ENCODE peak calls at places on chromosome 12, in eight cellular contexts. S is SJSA1, C is esophagus muscularis mucosa, V is T-cell, A is HuH-7.5, Z is GM12892, H is IMR-90, T is astrocyte. U is an unnamed sample.

GRCh38 chr12:23221066-23221465 is 596.1 kb downstream of the ETNK1 start:
- DNase-seq in S (no peak), C (no peak), V (no peak), A (no peak), Z (no peak), H (no peak), T (no peak), U (peak; percentile 9)

GRCh38 chr12:19916982-19917381 is 451.4 kb upstream of the PDE3A start:
- DNase-seq in S (no peak), C (no peak), V (no peak), A (no peak), Z (no peak), H (no peak), T (no peak), U (no peak)

GRCh38 chr12:113863455-113863845 is 102.7 kb downstream of the RBM19 start:
- DNase-seq in S (no peak), C (no peak), V (no peak), A (no peak), Z (no peak), H (peak; percentile 59), T (no peak), U (no peak)

GRCh38 chr12:123533672-123534643 is at the start of gene RILPL1:
- DNase-seq in S (peak; percentile 67), C (no peak), V (peak; percentile 7), A (peak; percentile 57), Z (peak; percentile 61), H (peak; percentile 32), T (peak; percentile 27), U (peak; percentile 74)

GRCh38 chr12:113236539-113237354 is 15.5 kb downstream of the TPCN1 start:
- DNase-seq in S (no peak), C (no peak), V (no peak), A (no peak), Z (no peak), H (no peak), T (no peak), U (peak; percentile 2)

GRCh38 chr12:7241404-7242005 is 52.0 kb downstream of the PEX5 start:
- DNase-seq in S (no peak), C (no peak), V (no peak), A (no peak), Z (no peak), H (peak; percentile 57), T (peak; percentile 16), U (no peak)

GRCh38 chr12:104974626-104975290 is 11.4 kb upstream of the NOPCHAP1 start:
- DNase-seq in S (no peak), C (no peak), V (no peak), A (no peak), Z (peak; percentile 34), H (peak; percentile 53), T (peak; percentile 33), U (no peak)

GRCh38 chr12:47553266-47553665 is 152.6 kb downstream of the RPAP3 start:
- DNase-seq in S (no peak), C (peak; percentile 17), V (no peak), A (no peak), Z (no peak), H (no peak), T (no peak), U (no peak)

GRCh38 chr12:28966049-28966778 is 182.9 kb upstream of the FAR2 start:
- DNase-seq in S (no peak), C (no peak), V (no peak), A (no peak), Z (no peak), H (peak; percentile 20), T (peak; percentile 77), U (peak; percentile 61)

GRCh38 chr12:12282202-12282601 is 15.4 kb upstream of the LRP6 start:
- DNase-seq in S (no peak), C (no peak), V (no peak), A (no peak), Z (no peak), H (no peak), T (no peak), U (no peak)

GRCh38 chr12:111155020-111155419 is 213.9 kb downstream of the PHETA1 start:
- DNase-seq in S (no peak), C (no peak), V (no peak), A (no peak), Z (no peak), H (no peak), T (no peak), U (no peak)

GRCh38 chr12:111444706-111445310 is 39.1 kb downstream of the SH2B3 start:
- DNase-seq in S (no peak), C (peak; percentile 92), V (peak; percentile 86), A (no peak), Z (peak; percentile 87), H (no peak), T (no peak), U (peak; percentile 37)

GRCh38 chr12:46676797-46677520 is 148.8 kb downstream of the SLC38A4 start:
- DNase-seq in S (no peak), C (no peak), V (no peak), A (no peak), Z (no peak), H (no peak), T (no peak), U (no peak)

GRCh38 chr12:75936525-75937450 is 94.8 kb downstream of the PHLDA1 start:
- DNase-seq in S (no peak), C (no peak), V (no peak), A (no peak), Z (no peak), H (no peak), T (no peak), U (no peak)

GRCh38 chr12:96108321-96108720 is 72.9 kb upstream of the LTA4H start:
- DNase-seq in S (no peak), C (no peak), V (no peak), A (no peak), Z (no peak), H (no peak), T (no peak), U (no peak)

GRCh38 chr12:3680919-3681594 is 71.9 kb downstream of the CRACR2A start:
- DNase-seq in S (no peak), C (peak; percentile 89), V (no peak), A (no peak), Z (no peak), H (no peak), T (no peak), U (peak; percentile 78)

GRCh38 chr12:75852143-75852542 is 179.4 kb downstream of the PHLDA1 start:
- DNase-seq in S (no peak), C (no peak), V (no peak), A (no peak), Z (no peak), H (peak; percentile 48), T (peak; percentile 55), U (peak; percentile 58)

GRCh38 chr12:6200266-6201198 is at the start of gene CD9:
- DNase-seq in S (peak; percentile 57), C (no peak), V (no peak), A (peak; percentile 55), Z (peak; percentile 36), H (no peak), T (no peak), U (peak; percentile 83)

GRCh38 chr12:110112335-110112660 is 11.9 kb upstream of the IFT81 start:
- DNase-seq in S (no peak), C (no peak), V (no peak), A (no peak), Z (no peak), H (no peak), T (no peak), U (no peak)

GRCh38 chr12:67798763-67799162 is 150.2 kb downstream of the DYRK2 start:
- DNase-seq in S (no peak), C (no peak), V (no peak), A (no peak), Z (no peak), H (no peak), T (no peak), U (no peak)

GRCh38 chr12:559907-560455 is 100.2 kb downstream of the B4GALNT3 start:
- DNase-seq in S (no peak), C (no peak), V (no peak), A (no peak), Z (no peak), H (no peak), T (no peak), U (no peak)

GRCh38 chr12:53695148-53696138 is 19.6 kb upstream of the ATP5MC2 start:
- DNase-seq in S (no peak), C (no peak), V (no peak), A (peak; percentile 42), Z (no peak), H (peak; percentile 55), T (peak; percentile 32), U (no peak)

GRCh38 chr12:5433081-5433839 is 1.4 kb downstream of the NTF3 start:
- DNase-seq in S (no peak), C (peak; percentile 88), V (no peak), A (peak; percentile 45), Z (no peak), H (peak; percentile 63), T (no peak), U (no peak)

GRCh38 chr12:29547151-29547561 is 49.7 kb upstream of the OVCH1 start:
- DNase-seq in S (peak; percentile 50), C (no peak), V (no peak), A (no peak), Z (no peak), H (peak; percentile 85), T (peak; percentile 90), U (no peak)

GRCh38 chr12:102024765-102025164 is 37.0 kb downstream of the WASHC3 start:
- DNase-seq in S (no peak), C (no peak), V (no peak), A (no peak), Z (no peak), H (no peak), T (no peak), U (no peak)

GRCh38 chr12:90677055-90677454 is 277.9 kb downstream of the CCER1 start:
- DNase-seq in S (no peak), C (no peak), V (no peak), A (no peak), Z (no peak), H (no peak), T (no peak), U (no peak)

GRCh38 chr12:123958462-123958861 is 14.2 kb downstream of the CCDC92 start:
- DNase-seq in S (no peak), C (no peak), V (no peak), A (no peak), Z (no peak), H (no peak), T (no peak), U (peak; percentile 86)

GRCh38 chr12:642633-643477 is 20.4 kb downstream of the NINJ2 start:
- DNase-seq in S (peak; percentile 32), C (no peak), V (peak; percentile 73), A (peak; percentile 84), Z (peak; percentile 87), H (peak; percentile 34), T (peak; percentile 42), U (peak; percentile 81)

GRCh38 chr12:26841085-26841484 is 8.1 kb upstream of the ITPR2 start:
- DNase-seq in S (no peak), C (no peak), V (no peak), A (no peak), Z (no peak), H (no peak), T (no peak), U (no peak)

GRCh38 chr12:15404485-15404884 is 82.2 kb downstream of the PTPRO start:
- DNase-seq in S (no peak), C (no peak), V (no peak), A (no peak), Z (no peak), H (no peak), T (peak; percentile 65), U (no peak)

GRCh38 chr12:52257074-52257551 is 17.3 kb upstream of the KRT86 start:
- DNase-seq in S (no peak), C (no peak), V (no peak), A (no peak), Z (no peak), H (no peak), T (no peak), U (no peak)

GRCh38 chr12:88816201-88816600 is 235.9 kb upstream of the KITLG start:
- DNase-seq in S (no peak), C (no peak), V (no peak), A (no peak), Z (no peak), H (peak; percentile 8), T (peak; percentile 22), U (no peak)

GRCh38 chr12:116264525-116265070 is 12.9 kb downstream of the MED13L start:
- DNase-seq in S (no peak), C (no peak), V (no peak), A (no peak), Z (no peak), H (no peak), T (no peak), U (no peak)

GRCh38 chr12:122203301-122203967 is at the start of gene B3GNT4:
- DNase-seq in S (peak; percentile 19), C (no peak), V (peak; percentile 50), A (peak; percentile 70), Z (no peak), H (peak; percentile 26), T (peak; percentile 17), U (peak; percentile 72)